ENCODE peak calls at places on chromosomes 5 and 9, in seven cellular contexts. A is cardiac muscle cell, M is ovary, N is prostate gland, K is bronchial epithelial cell, R is breast epithelium, L is keratinocyte. S is an unnamed sample.
A peak's percentile ranks its signal among the peaks of the same experiment; 100 is the strongest.

GRCh38 chr5:179953934-179954833 is 46.5 kb upstream of the TBC1D9B start:
- DNase-seq in R (no peak), L (no peak), N (no peak), A (peak; percentile 50), M (no peak), K (no peak), S (peak; percentile 17)

GRCh38 chr9:96025995-96026572 is 150.6 kb downstream of the ERCC6L2 start:
- DNase-seq in M (no peak), R (no peak), A (no peak), L (no peak), N (no peak), K (no peak), S (no peak)

GRCh38 chr5:15003511-15003920 is 131.9 kb upstream of the ANKH start:
- DNase-seq in N (peak; percentile 74), K (peak; percentile 73), R (peak; percentile 67), A (peak; percentile 84), L (no peak), M (peak; percentile 45), S (peak; percentile 21)

GRCh38 chr9:138038244-138038671 is 160.7 kb downstream of the CACNA1B start:
- DNase-seq in M (no peak), A (no peak), K (no peak), R (peak; percentile 2), N (no peak), L (no peak), S (no peak)

GRCh38 chr5:168270446-168270845 is 21.0 kb upstream of the WWC1 start:
- DNase-seq in N (no peak), K (no peak), A (peak; percentile 82), R (no peak), M (no peak), L (no peak), S (no peak)

GRCh38 chr5:159877894-159878448 is 38.3 kb upstream of the ADRA1B start:
- DNase-seq in R (no peak), A (peak; percentile 71), K (peak; percentile 19), M (peak; percentile 89), L (no peak), N (peak; percentile 26), S (no peak)

GRCh38 chr9:103301051-103301450 is 305.9 kb downstream of the CYLC2 start:
- DNase-seq in R (no peak), M (no peak), A (no peak), K (no peak), L (no peak), N (no peak), S (no peak)

GRCh38 chr5:81268797-81269196 is 32.6 kb upstream of the ZCCHC9 start:
- DNase-seq in N (no peak), L (no peak), M (no peak), R (no peak), A (peak; percentile 83), K (peak; percentile 90), S (peak; percentile 85)

GRCh38 chr5:136012041-136012804 is 16.6 kb upstream of the TGFBI start:
- DNase-seq in R (no peak), N (no peak), A (peak; percentile 84), M (no peak), K (peak; percentile 91), L (peak; percentile 75), S (no peak)

GRCh38 chr9:4590430-4591122 is 71.5 kb upstream of the PLPP6 start:
- DNase-seq in L (no peak), K (no peak), M (no peak), R (no peak), A (no peak), N (no peak), S (no peak)

GRCh38 chr9:77897292-77897691 is 134.3 kb downstream of the GNAQ start:
- DNase-seq in M (no peak), K (no peak), L (no peak), N (no peak), R (no peak), A (peak; percentile 34), S (no peak)
- TF ChIP-seq CTCF in M (no peak), K (peak; percentile 25), L (peak; percentile 26), N (no peak), R (no peak), A (peak; percentile 41), S (peak; percentile 15)

GRCh38 chr5:147509710-147510651 is at the start of gene DPYSL3:
- DNase-seq in K (peak; percentile 43), L (no peak), M (peak; percentile 84), A (peak; percentile 89), N (peak; percentile 79), R (peak; percentile 33), S (no peak)

GRCh38 chr5:147507480-147508126 is 2.3 kb downstream of the DPYSL3 start:
- DNase-seq in L (no peak), M (peak; percentile 58), N (no peak), K (peak; percentile 66), A (peak; percentile 67), R (no peak), S (no peak)

GRCh38 chr5:147509041-147509709 is 693 bp downstream of the DPYSL3 start:
- DNase-seq in N (no peak), M (peak; percentile 56), A (peak; percentile 32), R (no peak), K (no peak), L (no peak), S (no peak)

GRCh38 chr5:147510885-147511284 is 1.0 kb upstream of the DPYSL3 start:
- DNase-seq in A (no peak), L (no peak), K (peak; percentile 63), N (peak; percentile 44), R (no peak), M (no peak), S (no peak)

DNA sequence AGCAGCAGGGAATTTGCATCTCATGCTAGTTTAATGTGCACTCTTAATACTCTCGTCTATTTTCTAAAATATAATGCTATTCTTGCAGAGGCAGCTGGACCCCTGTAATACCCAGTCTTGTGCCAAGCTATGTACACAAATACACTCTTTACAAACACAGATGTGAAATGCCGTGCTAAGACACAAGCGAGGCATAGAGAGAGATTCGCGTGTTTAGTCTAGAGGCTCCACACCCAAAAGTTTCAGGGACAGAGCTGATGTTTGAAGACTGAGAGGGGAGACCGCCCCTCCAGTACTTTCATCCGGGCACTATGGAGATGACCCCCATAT is 1.2 kb downstream of the DPYSL3 start:
- DNase-seq in R (no peak), K (no peak), M (no peak), L (no peak), A (peak; percentile 13), N (no peak), S (no peak)
- H3K4me3 ChIP-seq in R (peak overlapping the region; percentile 69), K (peak overlapping the region; percentile 63), M (peak overlapping the region; percentile 53), L (no peak overlapping the region), A (peak overlapping the region; percentile 53), N (peak overlapping the region; percentile 65), S (peak overlapping the region; percentile 67)

DNA sequence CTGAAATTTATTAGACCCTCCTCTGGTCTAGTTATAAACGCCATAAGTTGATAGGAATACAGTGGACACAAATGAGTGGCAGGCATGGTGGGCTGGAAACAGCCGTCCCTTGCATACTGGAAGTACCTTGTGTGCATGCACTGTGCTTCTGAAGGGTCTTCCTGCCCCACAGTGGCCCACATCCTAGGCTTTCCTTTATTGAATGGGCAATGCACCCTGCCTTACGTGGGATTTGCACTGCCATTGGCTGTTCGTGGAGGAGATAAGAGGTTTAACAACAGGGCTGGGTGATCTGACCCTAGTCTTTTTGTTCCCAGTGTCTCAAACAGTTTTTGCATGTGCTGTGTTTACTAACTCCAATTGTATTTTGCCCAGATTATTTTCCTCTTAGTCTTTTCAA is 480.8 kb downstream of the GADD45G start:
- DNase-seq in N (no peak), A (no peak), R (no peak), L (no peak), K (no peak), M (no peak), S (no peak)
- H3K27me3 ChIP-seq in N (no peaks in the 10 kb centered on the region), A (no peaks in the 10 kb centered on the region), R (no peaks in the 10 kb centered on the region), L (peaks cover 4% of the 10 kb centered on the region), K (peaks cover 6% of the 10 kb centered on the region), M (no peaks in the 10 kb centered on the region), S (no peaks in the 10 kb centered on the region)

GRCh38 chr9:92504881-92505280 is 22.6 kb upstream of the ASPN start:
- DNase-seq in R (no peak), K (no peak), L (no peak), N (no peak), M (no peak), A (peak; percentile 25), S (no peak)

GRCh38 chr9:92506184-92506857 is 24.0 kb upstream of the ASPN start:
- DNase-seq in N (no peak), K (peak; percentile 93), L (peak; percentile 64), M (peak; percentile 46), R (no peak), A (peak; percentile 93), S (peak; percentile 84)

GRCh38 chr9:92500725-92501124 is 18.4 kb upstream of the ASPN start:
- DNase-seq in A (no peak), L (no peak), N (no peak), R (no peak), K (no peak), M (no peak), S (no peak)

GRCh38 chr9:92499701-92500100 is 17.4 kb upstream of the ASPN start:
- DNase-seq in R (no peak), N (no peak), L (no peak), A (no peak), K (no peak), M (no peak), S (no peak)

DNA sequence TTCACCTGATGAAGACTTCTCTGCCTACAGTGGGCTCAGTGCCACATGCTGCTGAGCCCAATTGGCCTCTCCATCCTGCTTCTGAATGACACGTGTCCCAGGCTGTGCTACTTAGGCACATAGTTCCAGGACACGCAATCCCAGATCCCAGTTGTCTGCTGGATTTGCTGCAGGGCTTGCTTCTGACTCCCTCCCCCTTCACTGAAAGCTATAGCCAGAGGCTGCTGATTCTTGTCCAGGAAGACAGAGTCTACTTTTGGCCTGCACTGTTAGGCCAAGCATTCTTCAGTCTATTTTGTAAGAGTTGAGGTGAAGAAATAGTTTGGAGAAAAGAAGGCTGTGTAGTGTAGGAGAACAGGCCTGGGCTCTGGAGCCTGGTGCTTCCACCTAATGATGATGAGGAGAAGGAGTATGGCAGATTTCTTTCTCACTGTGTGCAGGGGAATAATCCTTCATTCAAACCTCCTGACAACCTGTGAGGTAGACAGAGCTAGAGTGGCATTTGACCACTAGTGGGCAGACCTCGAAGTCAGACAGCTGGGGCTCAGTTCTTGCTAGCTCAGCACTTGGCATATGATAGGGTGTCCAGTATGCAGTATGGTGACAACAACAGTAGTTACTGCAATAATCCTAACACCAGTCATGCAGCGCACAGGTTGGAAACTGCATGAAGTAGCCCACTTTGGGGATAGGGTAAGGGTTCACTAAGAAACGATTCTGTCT is 19.5 kb upstream of the ASPN start:
- DNase-seq in R (no peak), L (peak; percentile 45), M (peak; percentile 28), A (peak; percentile 71), N (no peak), K (peak; percentile 55), S (no peak)
- TF ChIP-seq CTCF in R (peak; percentile 26), L (peak; percentile 67), M (no peak), A (peak; percentile 62), N (no peak), K (peak; percentile 76), S (peak; percentile 48)